ENCODE peak calls at places on chromosomes 4 and X, in four cellular contexts. One of them, this sample, is unnamed.

GRCh38 chr4:82833696-82834313 is 35.2 kb upstream of the SCD5 start:
- DNase-seq in GM12878: no peak
- DNase-seq in K562: no peak
- DNase-seq in HepG2: peak; percentile 27
- DNase-seq in this sample: peak; percentile 41

GRCh38 chr4:151114338-151114737 is 14.9 kb downstream of the RPS3A start:
- DNase-seq in GM12878: no peak
- DNase-seq in K562: no peak
- DNase-seq in HepG2: no peak
- DNase-seq in this sample: no peak

GRCh38 chr4:155705664-155706063 is 39.0 kb downstream of the GUCY1A1 start:
- DNase-seq in GM12878: no peak
- DNase-seq in K562: no peak
- DNase-seq in HepG2: peak; percentile 4
- DNase-seq in this sample: peak; percentile 21

GRCh38 chr4:78370625-78371372 is 180.8 kb upstream of the ANXA3 start:
- DNase-seq in GM12878: no peak
- DNase-seq in K562: no peak
- DNase-seq in HepG2: no peak
- DNase-seq in this sample: no peak

GRCh38 chr4:173318648-173319211 is 15.4 kb downstream of the HMGB2 start:
- DNase-seq in GM12878: no peak
- DNase-seq in K562: no peak
- DNase-seq in HepG2: peak; percentile 10
- DNase-seq in this sample: no peak

GRCh38 chr4:54571293-54571723 is 86.4 kb upstream of the KIT start:
- DNase-seq in GM12878: no peak
- DNase-seq in K562: peak; percentile 92
- DNase-seq in HepG2: no peak
- DNase-seq in this sample: no peak

GRCh38 chr4:170089274-170089742 is 448 bp downstream of the AADAT start:
- DNase-seq in GM12878: no peak
- DNase-seq in K562: no peak
- DNase-seq in HepG2: peak; percentile 34
- DNase-seq in this sample: peak; percentile 50

GRCh38 chrX:154890990-154891639 is 5.0 kb downstream of the F8A1 start:
- DNase-seq in GM12878: no peak
- DNase-seq in K562: no peak
- DNase-seq in HepG2: no peak
- DNase-seq in this sample: peak; percentile 14

GRCh38 chr4:8291036-8291682 is 21.6 kb downstream of the HTRA3 start:
- DNase-seq in GM12878: no peak
- DNase-seq in K562: no peak
- DNase-seq in HepG2: no peak
- DNase-seq in this sample: no peak

GRCh38 chr4:2295535-2296442 is 33.9 kb upstream of the MXD4 start:
- DNase-seq in GM12878: no peak
- DNase-seq in K562: no peak
- DNase-seq in HepG2: no peak
- DNase-seq in this sample: no peak

GRCh38 chrX:97074400-97074799 is 190.7 kb downstream of the RPA4 start:
- DNase-seq in GM12878: no peak
- DNase-seq in K562: no peak
- DNase-seq in HepG2: no peak
- DNase-seq in this sample: no peak

GRCh38 chr4:112370466-112370865 is 73.3 kb downstream of the ALPK1 start:
- DNase-seq in GM12878: no peak
- DNase-seq in K562: no peak
- DNase-seq in HepG2: no peak
- DNase-seq in this sample: no peak

GRCh38 chr4:188603646-188604045 is 464.4 kb downstream of the TRIML1 start:
- DNase-seq in GM12878: no peak
- DNase-seq in K562: no peak
- DNase-seq in HepG2: no peak
- DNase-seq in this sample: no peak

GRCh38 chr4:15982833-15983528 is 20.0 kb upstream of the FGFBP2 start:
- DNase-seq in GM12878: no peak
- DNase-seq in K562: no peak
- DNase-seq in HepG2: no peak
- DNase-seq in this sample: no peak

GRCh38 chr4:81562093-81562492 is 90.4 kb upstream of the RASGEF1B start:
- DNase-seq in GM12878: peak; percentile 52
- DNase-seq in K562: no peak
- DNase-seq in HepG2: no peak
- DNase-seq in this sample: no peak

GRCh38 chr4:81564025-81564424 is 92.3 kb upstream of the RASGEF1B start:
- DNase-seq in GM12878: no peak
- DNase-seq in K562: no peak
- DNase-seq in HepG2: no peak
- DNase-seq in this sample: no peak

GRCh38 chr4:81571105-81571504 is 99.4 kb upstream of the RASGEF1B start:
- DNase-seq in GM12878: no peak
- DNase-seq in K562: no peak
- DNase-seq in HepG2: no peak
- DNase-seq in this sample: no peak

GRCh38 chr4:81566076-81566663 is 94.5 kb upstream of the RASGEF1B start:
- DNase-seq in GM12878: no peak
- DNase-seq in K562: no peak
- DNase-seq in HepG2: no peak
- DNase-seq in this sample: no peak

GRCh38 chr4:81565137-81565870 is 93.6 kb upstream of the RASGEF1B start:
- DNase-seq in GM12878: no peak
- DNase-seq in K562: no peak
- DNase-seq in HepG2: no peak
- DNase-seq in this sample: peak; percentile 10
- TF ChIP-seq FOXK2 in GM12878: no peak
- TF ChIP-seq FOXK2 in K562: no peak
- TF ChIP-seq FOXK2 in HepG2: no peak
- TF ChIP-seq FOXK2 in this sample: no peak

DNA sequence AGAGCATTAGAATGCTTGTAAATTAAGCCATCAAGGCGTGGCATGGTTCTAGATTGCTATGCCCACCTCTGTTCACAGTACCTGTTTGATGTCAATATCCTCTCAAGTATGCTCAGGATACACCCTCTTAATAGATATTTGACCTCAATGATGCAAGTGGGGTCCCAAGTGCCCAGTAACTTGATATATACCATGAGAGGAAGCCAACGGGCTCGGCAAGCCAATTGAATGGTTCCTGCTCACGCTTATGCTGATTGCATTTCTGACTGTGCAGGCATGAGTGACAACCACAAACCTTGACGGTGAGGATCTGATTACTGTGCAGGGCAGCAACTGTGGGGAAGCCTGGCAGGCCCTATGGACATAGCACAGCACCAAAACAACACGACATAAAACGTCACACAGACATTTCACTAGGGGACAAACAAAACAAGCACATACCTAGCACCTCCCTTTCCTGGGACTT is 179.1 kb upstream of the ETNPPL start:
- DNase-seq in GM12878: no peak
- DNase-seq in K562: no peak
- DNase-seq in HepG2: no peak
- DNase-seq in this sample: peak; percentile 12
- TF ChIP-seq TARDBP in GM12878: no peak
- TF ChIP-seq TARDBP in K562: no peak
- TF ChIP-seq TARDBP in HepG2: no peak
- TF ChIP-seq TARDBP in this sample: no peak

GRCh38 chr4:545612-546011 is 30.5 kb downstream of the TMEM271 start:
- DNase-seq in GM12878: no peak
- DNase-seq in K562: no peak
- DNase-seq in HepG2: no peak
- DNase-seq in this sample: no peak
- TF ChIP-seq FOXK2 in GM12878: no peak
- TF ChIP-seq FOXK2 in K562: no peak
- TF ChIP-seq FOXK2 in HepG2: no peak
- TF ChIP-seq FOXK2 in this sample: no peak

GRCh38 chr4:27861381-27861787 is 1000.7 kb downstream of the STIM2 start:
- DNase-seq in GM12878: no peak
- DNase-seq in K562: no peak
- DNase-seq in HepG2: peak; percentile 25
- DNase-seq in this sample: peak; percentile 4
- TF ChIP-seq TARDBP in GM12878: no peak
- TF ChIP-seq TARDBP in K562: no peak
- TF ChIP-seq TARDBP in HepG2: no peak
- TF ChIP-seq TARDBP in this sample: no peak

DNA sequence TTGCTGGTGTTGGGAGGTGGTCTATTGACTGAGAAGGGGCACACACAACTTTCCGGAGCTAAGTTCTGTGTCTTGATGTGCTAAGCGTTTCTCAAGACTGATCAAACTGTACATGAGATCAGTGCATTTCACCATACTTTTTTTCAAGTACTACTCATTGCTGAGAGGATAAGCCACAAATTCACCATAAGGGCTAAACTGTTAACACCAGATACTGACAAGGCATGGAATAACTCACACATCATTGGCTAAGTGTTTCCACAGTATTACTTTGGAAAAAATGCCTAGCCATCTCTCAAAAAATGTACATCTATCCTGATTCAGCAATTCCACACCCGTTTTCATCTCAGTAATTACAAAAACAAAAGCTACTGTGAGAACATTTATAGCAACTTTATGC is 13.0 kb downstream of the RBMX start:
- DNase-seq in GM12878: no peak
- DNase-seq in K562: no peak
- DNase-seq in HepG2: no peak
- DNase-seq in this sample: no peak
- TF ChIP-seq FOXK2 in GM12878: no peak
- TF ChIP-seq FOXK2 in K562: no peak
- TF ChIP-seq FOXK2 in HepG2: no peak
- TF ChIP-seq FOXK2 in this sample: no peak

DNA sequence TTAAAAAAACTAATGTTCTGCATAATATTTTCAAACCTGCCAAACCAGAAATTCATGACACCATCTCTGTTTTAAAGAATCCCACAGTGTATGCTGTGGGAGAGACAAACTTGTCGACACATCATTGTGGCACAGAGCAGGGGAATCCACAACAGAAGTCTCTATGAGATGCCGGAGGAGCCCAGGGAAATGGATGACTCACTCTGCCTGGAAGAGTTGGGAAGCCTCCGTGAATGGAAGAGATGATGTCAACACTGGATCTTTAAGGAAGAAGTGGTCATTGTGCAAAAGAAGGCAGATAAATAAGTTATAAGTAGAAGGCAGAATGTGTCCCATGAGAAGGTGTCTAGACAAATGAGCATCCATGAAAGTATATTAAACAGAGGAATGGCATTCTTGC is 595.1 kb downstream of the RAB28 start:
- DNase-seq in GM12878: no peak
- DNase-seq in K562: no peak
- DNase-seq in HepG2: no peak
- DNase-seq in this sample: no peak
- TF ChIP-seq TARDBP in GM12878: no peak
- TF ChIP-seq TARDBP in K562: no peak
- TF ChIP-seq TARDBP in HepG2: no peak
- TF ChIP-seq TARDBP in this sample: no peak

GRCh38 chrX:20451936-20452335 is 185.2 kb upstream of the RPS6KA3 start:
- DNase-seq in GM12878: no peak
- DNase-seq in K562: no peak
- DNase-seq in HepG2: no peak
- DNase-seq in this sample: no peak
- TF ChIP-seq FOXK2 in GM12878: no peak
- TF ChIP-seq FOXK2 in K562: no peak
- TF ChIP-seq FOXK2 in HepG2: no peak
- TF ChIP-seq FOXK2 in this sample: no peak

DNA sequence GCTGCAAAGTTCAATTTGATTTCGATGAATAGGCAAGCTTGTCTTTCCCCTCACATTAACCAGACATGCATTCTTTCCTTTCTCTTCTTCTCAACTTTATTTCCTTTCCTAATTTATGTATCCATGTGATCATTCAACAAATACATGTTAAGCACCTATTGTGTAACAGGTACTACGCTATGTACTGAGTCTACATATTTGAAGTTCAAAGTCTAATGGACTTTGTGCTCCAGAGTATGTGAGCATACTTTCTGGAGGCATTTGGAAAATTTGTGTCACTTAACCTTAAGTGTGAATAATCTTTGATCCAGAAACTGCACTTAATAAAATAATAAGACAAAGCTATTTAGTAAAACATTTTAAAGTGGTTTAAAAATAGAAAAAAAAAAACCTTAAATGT is 675.3 kb upstream of the CT83 start:
- DNase-seq in GM12878: no peak
- DNase-seq in K562: no peak
- DNase-seq in HepG2: peak; percentile 24
- DNase-seq in this sample: no peak
- TF ChIP-seq TARDBP in GM12878: no peak
- TF ChIP-seq TARDBP in K562: no peak
- TF ChIP-seq TARDBP in HepG2: no peak
- TF ChIP-seq TARDBP in this sample: no peak

This sample was measured in HEK293T.